ENCODE peak calls at places on chromosomes 12 and 14, in ten cellular contexts. W, X, K, F, L, D, T, O, P and C are unnamed samples.

GRCh38 chr12:32870716-32871115 is 25.9 kb downstream of the PKP2 start:
- DNase-seq in D (no peak), W (no peak), O (no peak), K (no peak), P (no peak), F (peak), T (no peak), L (no peak), X (no peak), C (no peak)

GRCh38 chr12:20946732-20947131 is 136.2 kb downstream of the SLCO1B3 start:
- DNase-seq in D (no peak), X (peak), W (no peak), T (no peak), O (peak), K (no peak), P (no peak), L (peak), F (peak), C (no peak)

GRCh38 chr14:59301354-59301753 is 112.9 kb downstream of the DAAM1 start:
- DNase-seq in X (peak), L (no peak), D (no peak), P (no peak), O (no peak), W (no peak), T (no peak), F (no peak), K (no peak), C (peak)

GRCh38 chr14:62409909-62410308 is 635.3 kb downstream of the KCNH5 start:
- DNase-seq in T (no peak), L (no peak), W (no peak), P (peak), D (peak), K (no peak), X (no peak), O (peak), F (peak), C (no peak)

GRCh38 chr14:32512813-32513212 is 183.7 kb downstream of the AKAP6 start:
- DNase-seq in W (no peak), K (no peak), O (no peak), T (no peak), P (no peak), X (no peak), D (no peak), F (peak), L (no peak), C (no peak)

GRCh38 chr14:98368916-98369315 is 903.1 kb downstream of the BCL11B start:
- DNase-seq in W (peak), K (no peak), D (no peak), O (no peak), P (no peak), F (no peak), T (no peak), X (no peak), L (no peak), C (no peak)

GRCh38 chr12:67069451-67070306 is 199.5 kb upstream of the CAND1 start:
- DNase-seq in O (peak), W (no peak), L (peak), D (no peak), T (no peak), K (no peak), F (no peak), X (no peak), P (no peak), C (no peak)

GRCh38 chr12:3222935-3223334 is 145.8 kb downstream of the TSPAN9 start:
- DNase-seq in P (no peak), O (no peak), L (no peak), W (no peak), K (no peak), T (no peak), D (no peak), F (no peak), X (no peak), C (no peak)

GRCh38 chr14:29350496-29350895 is 577.2 kb downstream of the PRKD1 start:
- DNase-seq in O (no peak), K (no peak), L (no peak), X (no peak), T (no peak), W (no peak), D (no peak), P (no peak), F (no peak), C (no peak)

GRCh38 chr12:122368361-122369073 is 54.0 kb downstream of the CLIP1 start:
- DNase-seq in P (peak), W (no peak), L (no peak), D (peak), O (peak), X (peak), T (no peak), F (peak), K (no peak), C (no peak)

GRCh38 chr12:48542300-48542928 is 17.0 kb downstream of the OR8S1 start:
- DNase-seq in K (no peak), D (no peak), W (peak), X (peak), P (peak), F (peak), T (no peak), O (peak), L (no peak), C (peak)

GRCh38 chr14:67472726-67473125 is 15.8 kb downstream of the TMEM229B start:
- DNase-seq in X (no peak), O (no peak), W (no peak), P (no peak), L (no peak), F (no peak), K (no peak), D (no peak), T (no peak), C (no peak)

GRCh38 chr12:106217706-106218105 is 30.1 kb downstream of the CKAP4 start:
- DNase-seq in P (no peak), D (no peak), L (no peak), W (no peak), X (no peak), O (no peak), F (no peak), K (no peak), T (no peak), C (no peak)

GRCh38 chr12:111393700-111394275 is 11.9 kb upstream of the SH2B3 start:
- DNase-seq in D (no peak), F (no peak), W (peak), X (no peak), O (peak), P (no peak), L (no peak), K (peak), T (peak), C (no peak)

GRCh38 chr12:111395557-111396187 is 10.1 kb upstream of the SH2B3 start:
- DNase-seq in D (no peak), F (no peak), L (no peak), K (no peak), X (no peak), T (no peak), P (no peak), W (no peak), O (no peak), C (no peak)

GRCh38 chr12:111398530-111398929 is 7.2 kb upstream of the SH2B3 start:
- DNase-seq in O (no peak), X (peak), K (no peak), T (no peak), P (no peak), W (peak), L (no peak), D (no peak), F (no peak), C (no peak)

GRCh38 chr12:111394480-111394879 is 11.2 kb upstream of the SH2B3 start:
- DNase-seq in D (no peak), F (no peak), X (no peak), W (no peak), O (no peak), T (no peak), L (no peak), P (no peak), K (no peak), C (no peak)

GRCh38 chr12:111396726-111397445 is 8.8 kb upstream of the SH2B3 start:
- DNase-seq in T (peak), W (peak), X (peak), P (peak), L (peak), F (peak), O (peak), K (peak), D (peak), C (peak)
- H3K4me3 ChIP-seq in T (no peak), W (peak), X (no peak), P (no peak), L (no peak), F (peak), O (peak), K (peak), D (peak), C (no peak)

GRCh38 chr14:79564371-79564770 is 646.9 kb downstream of the DIO2 start:
- DNase-seq in L (no peak), W (no peak), X (no peak), F (no peak), T (no peak), O (no peak), P (no peak), K (no peak), D (no peak), C (no peak)
- H3K4me3 ChIP-seq in L (no peak), W (no peak), X (no peak), F (no peak), T (no peak), O (no peak), P (no peak), K (no peak), D (no peak), C (no peak)

GRCh38 chr12:132945806-132946506 is 10.2 kb downstream of the ZNF605 start:
- DNase-seq in W (no peak), K (no peak), L (no peak), D (no peak), O (no peak), P (no peak), T (no peak), F (no peak), X (no peak), C (no peak)

GRCh38 chr12:132946507-132946820 is 9.6 kb downstream of the ZNF605 start:
- DNase-seq in K (no peak), D (no peak), L (no peak), P (no peak), T (no peak), O (no peak), W (no peak), X (no peak), F (no peak), C (no peak)

GRCh38 chr12:132941336-132941954 is 14.7 kb downstream of the ZNF605 start:
- DNase-seq in P (no peak), D (no peak), T (no peak), K (no peak), X (no peak), L (no peak), W (no peak), F (no peak), O (no peak), C (no peak)

GRCh38 chr12:132940071-132940719 is 15.9 kb downstream of the ZNF605 start:
- DNase-seq in X (no peak), D (no peak), O (no peak), K (no peak), W (no peak), L (no peak), P (no peak), T (no peak), F (no peak), C (no peak)

DNA sequence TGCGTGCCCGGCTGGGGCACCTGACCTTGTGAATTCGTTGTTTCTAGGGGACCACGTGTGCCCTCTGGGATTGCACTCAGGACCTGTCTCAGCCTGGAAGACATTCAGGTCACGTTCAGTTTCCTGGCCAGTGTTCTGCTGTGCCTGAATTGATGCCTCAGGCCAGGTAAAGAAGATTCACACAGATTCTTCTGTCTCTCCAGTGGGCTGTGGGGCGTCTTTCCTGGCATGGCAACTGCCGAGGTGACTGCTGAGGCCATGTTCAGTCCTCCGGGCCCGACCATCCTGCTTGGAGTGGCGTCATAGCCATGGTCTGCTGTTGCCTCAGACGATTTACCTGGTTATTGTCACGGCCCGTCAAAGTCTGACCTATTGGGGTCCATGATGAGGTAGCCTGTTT is 13.5 kb downstream of the ZNF605 start:
- DNase-seq in P (no peak), L (no peak), W (no peak), D (no peak), O (no peak), K (no peak), F (no peak), T (no peak), X (no peak), C (no peak)
- H3K4me3 ChIP-seq in P (no peak), L (no peak), W (no peak), D (no peak), O (no peak), K (no peak), F (no peak), T (no peak), X (no peak), C (no peak)

GRCh38 chr12:62647586-62647985 is 181.0 kb downstream of the MON2 start:
- DNase-seq in O (no peak), L (no peak), T (peak), X (no peak), W (no peak), P (no peak), K (peak), D (no peak), F (peak), C (peak)
- H3K4me3 ChIP-seq in O (no peak), L (no peak), T (no peak), X (no peak), W (no peak), P (no peak), K (no peak), D (no peak), F (no peak), C (no peak)

GRCh38 chr12:49827351-49828099 is 688 bp downstream of the NCKAP5L start:
- DNase-seq in F (peak), T (peak), W (peak), D (no peak), X (peak), P (peak), L (peak), K (peak), O (peak), C (peak)

GRCh38 chr12:49824416-49824815 is 3.8 kb downstream of the NCKAP5L start:
- DNase-seq in X (no peak), T (no peak), K (no peak), P (no peak), D (no peak), O (no peak), L (no peak), F (no peak), W (no peak), C (no peak)

GRCh38 chr12:49825360-49825970 is 2.7 kb downstream of the NCKAP5L start:
- DNase-seq in W (peak), L (no peak), T (no peak), F (peak), O (no peak), P (peak), D (no peak), X (no peak), K (peak), C (no peak)

GRCh38 chr12:49824886-49825285 is 3.3 kb downstream of the NCKAP5L start:
- DNase-seq in P (peak), O (no peak), X (peak), W (peak), D (no peak), K (peak), F (peak), T (no peak), L (no peak), C (no peak)

DNA sequence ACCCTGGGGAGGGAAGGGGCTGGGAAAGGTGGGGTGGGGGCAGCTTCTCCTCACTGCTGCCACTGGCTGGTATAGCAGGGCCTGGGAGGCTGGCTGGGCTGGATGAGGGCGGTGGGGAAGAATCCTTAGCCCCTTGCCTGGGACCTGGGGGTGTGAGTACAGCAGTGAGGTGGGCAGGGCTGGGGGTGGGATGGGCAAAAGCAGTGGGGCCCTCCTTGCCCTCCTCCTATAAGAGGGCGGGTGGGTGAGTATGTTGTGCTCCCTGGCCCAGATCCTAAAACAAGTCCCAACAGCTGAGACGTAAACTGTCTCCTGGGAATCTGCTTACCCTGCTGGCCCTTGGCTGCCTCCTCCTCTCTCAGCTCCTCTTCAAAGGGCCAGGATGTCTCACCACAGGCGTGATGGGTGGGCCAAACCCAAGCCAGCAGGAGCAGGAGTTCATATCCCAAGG is 2.2 kb downstream of the NCKAP5L start:
- DNase-seq in F (peak), P (peak), L (no peak), W (no peak), X (no peak), K (no peak), D (no peak), T (no peak), O (no peak), C (no peak)
- H3K4me3 ChIP-seq in F (peak), P (peak), L (no peak), W (peak), X (no peak), K (no peak), D (peak), T (no peak), O (no peak), C (peak)

GRCh38 chr12:108346022-108346633 is 7.0 kb upstream of the CMKLR1 start:
- DNase-seq in L (no peak), T (no peak), X (no peak), W (no peak), F (no peak), K (no peak), O (no peak), D (no peak), P (no peak), C (no peak)
- H3K4me3 ChIP-seq in L (no peak), T (no peak), X (no peak), W (no peak), F (no peak), K (no peak), O (no peak), D (no peak), P (no peak), C (no peak)

GRCh38 chr12:72622556-72622955 is 350.4 kb downstream of the TRHDE start:
- DNase-seq in W (no peak), T (no peak), F (no peak), O (no peak), K (no peak), L (no peak), D (no peak), P (no peak), X (no peak), C (no peak)

GRCh38 chr12:72618764-72619163 is 346.6 kb downstream of the TRHDE start:
- DNase-seq in O (no peak), F (no peak), L (no peak), K (no peak), W (no peak), X (no peak), D (no peak), T (no peak), P (no peak), C (no peak)
- H3K4me3 ChIP-seq in O (no peak), F (no peak), L (no peak), K (no peak), W (no peak), X (no peak), D (no peak), T (no peak), P (no peak), C (no peak)

DNA sequence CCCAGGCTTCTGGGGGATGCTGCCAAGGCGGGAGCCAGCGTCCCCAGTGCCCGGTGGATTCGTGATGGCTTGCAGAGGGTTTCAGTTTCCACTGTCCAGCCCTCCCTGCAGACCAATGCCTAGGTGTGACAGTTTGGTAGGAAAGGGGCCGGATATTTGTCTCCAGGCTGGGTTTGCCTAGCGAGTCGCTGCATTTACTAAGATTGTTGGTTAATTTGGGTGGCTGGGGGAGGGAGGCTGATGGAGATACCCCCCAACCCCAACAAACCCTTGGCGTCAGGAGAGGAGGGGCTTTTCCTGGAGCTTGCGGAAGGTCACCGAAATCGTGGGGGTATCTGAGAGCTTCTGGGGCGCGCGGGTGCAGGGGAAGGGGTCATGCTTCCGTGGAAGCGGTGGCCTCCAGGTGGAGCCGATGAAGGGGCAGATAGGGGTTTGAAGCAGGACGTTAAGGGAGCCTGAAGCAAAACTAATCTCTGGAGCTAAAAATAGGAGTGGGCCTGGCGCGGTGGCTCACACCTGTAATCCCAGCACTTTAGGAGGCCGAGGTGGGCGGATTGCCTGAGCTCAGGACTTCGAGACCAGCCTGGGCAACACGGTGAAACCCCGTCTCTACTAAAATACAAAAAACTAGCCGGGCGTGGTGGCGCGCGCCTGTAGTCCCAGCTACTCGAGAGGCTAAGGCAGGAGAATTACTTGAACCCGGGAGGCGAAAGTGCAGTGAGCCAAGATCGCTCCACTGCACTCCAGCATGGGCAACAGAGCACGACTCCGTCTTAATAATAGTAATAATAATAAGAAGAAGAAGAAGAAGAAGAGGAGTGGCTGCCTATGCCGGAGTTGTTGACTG is 1.1 kb upstream of the CDC42BPB start:
- DNase-seq in W (no peak), O (peak), L (no peak), P (no peak), F (peak), D (no peak), K (no peak), X (no peak), T (no peak), C (no peak)
- H3K4me3 ChIP-seq in W (peak), O (peak), L (peak), P (peak), F (peak), D (peak), K (peak), X (peak), T (peak), C (peak)

GRCh38 chr12:30025317-30025716 is 241.6 kb upstream of the TMTC1 start:
- DNase-seq in X (peak), W (no peak), F (no peak), P (no peak), L (no peak), T (no peak), D (no peak), K (no peak), O (no peak), C (no peak)
- H3K4me3 ChIP-seq in X (no peak), W (no peak), F (no peak), P (no peak), L (no peak), T (no peak), D (no peak), K (no peak), O (no peak), C (no peak)